ENCODE peak calls at places on chromosomes 7 and 10, in nine cellular contexts. One of them, this sample, is unnamed.
A peak's percentile ranks its signal among the peaks of the same experiment; 100 is the strongest.

GRCh38 chr10:111151595-111151994 is 74.8 kb downstream of the ADRA2A start:
- DNase-seq in HCT116: no peak
- DNase-seq in PC-3: no peak
- DNase-seq in GM12878: no peak
- DNase-seq in colonic mucosa: no peak
- DNase-seq in kidney: no peak
- DNase-seq in MM.1S: no peak
- DNase-seq in neural progenitor cell: peak; percentile 53
- DNase-seq in H9: no peak
- DNase-seq in this sample: no peak

GRCh38 chr7:96636979-96637378 is 72.7 kb downstream of the SEM1 start:
- DNase-seq in HCT116: no peak
- DNase-seq in PC-3: no peak
- DNase-seq in GM12878: no peak
- DNase-seq in colonic mucosa: no peak
- DNase-seq in kidney: no peak
- DNase-seq in MM.1S: no peak
- DNase-seq in neural progenitor cell: no peak
- DNase-seq in H9: no peak
- DNase-seq in this sample: no peak

GRCh38 chr10:77836299-77836820 is 90.2 kb downstream of the DLG5 start:
- DNase-seq in HCT116: no peak
- DNase-seq in PC-3: peak; percentile 87
- DNase-seq in GM12878: peak; percentile 66
- DNase-seq in colonic mucosa: peak; percentile 47
- DNase-seq in kidney: peak; percentile 81
- DNase-seq in MM.1S: peak; percentile 85
- DNase-seq in neural progenitor cell: no peak
- DNase-seq in H9: no peak
- DNase-seq in this sample: no peak

GRCh38 chr7:14835399-14835798 is 67.2 kb downstream of the DGKB start:
- DNase-seq in HCT116: no peak
- DNase-seq in PC-3: no peak
- DNase-seq in GM12878: no peak
- DNase-seq in colonic mucosa: no peak
- DNase-seq in kidney: no peak
- DNase-seq in MM.1S: no peak
- DNase-seq in neural progenitor cell: no peak
- DNase-seq in H9: no peak
- DNase-seq in this sample: no peak

GRCh38 chr7:101867265-101867664 is 49.8 kb downstream of the CUX1 start:
- DNase-seq in HCT116: no peak
- DNase-seq in PC-3: no peak
- DNase-seq in GM12878: no peak
- DNase-seq in colonic mucosa: no peak
- DNase-seq in kidney: no peak
- DNase-seq in MM.1S: no peak
- DNase-seq in neural progenitor cell: no peak
- DNase-seq in H9: no peak
- DNase-seq in this sample: no peak

GRCh38 chr10:27369832-27370231 is 129.2 kb upstream of the ACBD5 start:
- DNase-seq in HCT116: no peak
- DNase-seq in PC-3: peak; percentile 41
- DNase-seq in GM12878: no peak
- DNase-seq in colonic mucosa: no peak
- DNase-seq in kidney: no peak
- DNase-seq in MM.1S: no peak
- DNase-seq in neural progenitor cell: no peak
- DNase-seq in H9: no peak
- DNase-seq in this sample: no peak

GRCh38 chr7:33250421-33250827 is 121.1 kb downstream of the BBS9 start:
- DNase-seq in HCT116: no peak
- DNase-seq in PC-3: no peak
- DNase-seq in GM12878: no peak
- DNase-seq in colonic mucosa: no peak
- DNase-seq in kidney: no peak
- DNase-seq in MM.1S: no peak
- DNase-seq in neural progenitor cell: no peak
- DNase-seq in H9: no peak
- DNase-seq in this sample: no peak

GRCh38 chr10:126177414-126178030 is 210.8 kb downstream of the ADAM12 start:
- DNase-seq in HCT116: no peak
- DNase-seq in PC-3: no peak
- DNase-seq in GM12878: no peak
- DNase-seq in colonic mucosa: no peak
- DNase-seq in kidney: no peak
- DNase-seq in MM.1S: no peak
- DNase-seq in neural progenitor cell: peak; percentile 87
- DNase-seq in H9: no peak
- DNase-seq in this sample: no peak

GRCh38 chr7:131327626-131328386 is at the start of gene MKLN1:
- DNase-seq in HCT116: peak; percentile 72
- DNase-seq in PC-3: peak; percentile 85
- DNase-seq in GM12878: peak; percentile 35
- DNase-seq in colonic mucosa: peak; percentile 92
- DNase-seq in kidney: peak; percentile 97
- DNase-seq in MM.1S: peak; percentile 94
- DNase-seq in neural progenitor cell: peak; percentile 98
- DNase-seq in H9: peak; percentile 91
- DNase-seq in this sample: peak; percentile 95

GRCh38 chr10:132355297-132355696 is 23.3 kb downstream of the LRRC27 start:
- DNase-seq in HCT116: no peak
- DNase-seq in PC-3: no peak
- DNase-seq in GM12878: no peak
- DNase-seq in colonic mucosa: no peak
- DNase-seq in kidney: no peak
- DNase-seq in MM.1S: no peak
- DNase-seq in neural progenitor cell: no peak
- DNase-seq in H9: no peak
- DNase-seq in this sample: no peak

GRCh38 chr7:24227603-24228359 is 56.2 kb upstream of the NPY start:
- DNase-seq in HCT116: no peak
- DNase-seq in PC-3: no peak
- DNase-seq in GM12878: peak; percentile 40
- DNase-seq in colonic mucosa: no peak
- DNase-seq in kidney: peak; percentile 43
- DNase-seq in MM.1S: no peak
- DNase-seq in neural progenitor cell: peak; percentile 6
- DNase-seq in H9: no peak
- DNase-seq in this sample: no peak

GRCh38 chr7:112224186-112224585 is 17.7 kb downstream of the ZNF277 start:
- DNase-seq in HCT116: no peak
- DNase-seq in PC-3: no peak
- DNase-seq in GM12878: no peak
- DNase-seq in colonic mucosa: no peak
- DNase-seq in kidney: no peak
- DNase-seq in MM.1S: no peak
- DNase-seq in neural progenitor cell: no peak
- DNase-seq in H9: no peak
- DNase-seq in this sample: no peak

DNA sequence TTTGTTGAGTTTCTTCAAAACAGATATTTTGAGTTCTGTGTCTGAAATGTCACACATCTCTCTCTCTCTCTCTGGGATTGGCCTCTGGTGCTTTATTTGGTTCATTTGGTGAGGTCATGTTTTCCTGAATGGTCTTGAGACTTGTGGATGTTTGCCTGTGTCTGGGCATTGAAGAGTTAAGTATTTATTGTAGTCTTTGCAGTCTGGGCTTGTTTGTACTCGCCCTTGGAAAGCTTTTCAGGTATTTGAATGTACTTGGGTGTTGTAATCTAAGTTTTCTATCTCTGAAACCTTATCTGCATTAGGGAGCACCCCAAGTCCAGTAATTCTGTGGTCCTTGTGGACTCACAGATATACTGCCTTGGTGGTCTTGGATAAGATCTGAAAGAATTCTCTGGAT is 106.7 kb upstream of the PRSS58 start:
- DNase-seq in HCT116: no peak
- DNase-seq in PC-3: no peak
- DNase-seq in GM12878: no peak
- DNase-seq in colonic mucosa: no peak
- DNase-seq in kidney: no peak
- DNase-seq in MM.1S: no peak
- DNase-seq in neural progenitor cell: no peak
- DNase-seq in H9: no peak
- DNase-seq in this sample: no peak
- H3K9ac ChIP-seq in HCT116: no peak overlapping the region
- H3K9ac ChIP-seq in PC-3: no peak overlapping the region
- H3K9ac ChIP-seq in GM12878: no peak overlapping the region
- H3K9ac ChIP-seq in colonic mucosa: no peak overlapping the region
- H3K9ac ChIP-seq in kidney: no peak overlapping the region
- H3K9ac ChIP-seq in MM.1S: no peak overlapping the region
- H3K9ac ChIP-seq in neural progenitor cell: no peak overlapping the region
- H3K9ac ChIP-seq in H9: no peak overlapping the region
- H3K9ac ChIP-seq in this sample: no peak overlapping the region

GRCh38 chr7:116164552-116164951 is 45.8 kb upstream of the TES start:
- DNase-seq in HCT116: no peak
- DNase-seq in PC-3: no peak
- DNase-seq in GM12878: no peak
- DNase-seq in colonic mucosa: no peak
- DNase-seq in kidney: no peak
- DNase-seq in MM.1S: no peak
- DNase-seq in neural progenitor cell: no peak
- DNase-seq in H9: no peak
- DNase-seq in this sample: no peak

GRCh38 chr7:116169060-116169459 is 41.3 kb upstream of the TES start:
- DNase-seq in HCT116: no peak
- DNase-seq in PC-3: peak; percentile 66
- DNase-seq in GM12878: no peak
- DNase-seq in colonic mucosa: no peak
- DNase-seq in kidney: no peak
- DNase-seq in MM.1S: no peak
- DNase-seq in neural progenitor cell: no peak
- DNase-seq in H9: no peak
- DNase-seq in this sample: no peak

GRCh38 chr7:116166167-116166566 is 44.2 kb upstream of the TES start:
- DNase-seq in HCT116: no peak
- DNase-seq in PC-3: peak; percentile 30
- DNase-seq in GM12878: no peak
- DNase-seq in colonic mucosa: no peak
- DNase-seq in kidney: no peak
- DNase-seq in MM.1S: no peak
- DNase-seq in neural progenitor cell: no peak
- DNase-seq in H9: no peak
- DNase-seq in this sample: no peak

GRCh38 chr7:116165717-116166116 is 44.6 kb upstream of the TES start:
- DNase-seq in HCT116: no peak
- DNase-seq in PC-3: no peak
- DNase-seq in GM12878: no peak
- DNase-seq in colonic mucosa: no peak
- DNase-seq in kidney: no peak
- DNase-seq in MM.1S: no peak
- DNase-seq in neural progenitor cell: no peak
- DNase-seq in H9: no peak
- DNase-seq in this sample: no peak

DNA sequence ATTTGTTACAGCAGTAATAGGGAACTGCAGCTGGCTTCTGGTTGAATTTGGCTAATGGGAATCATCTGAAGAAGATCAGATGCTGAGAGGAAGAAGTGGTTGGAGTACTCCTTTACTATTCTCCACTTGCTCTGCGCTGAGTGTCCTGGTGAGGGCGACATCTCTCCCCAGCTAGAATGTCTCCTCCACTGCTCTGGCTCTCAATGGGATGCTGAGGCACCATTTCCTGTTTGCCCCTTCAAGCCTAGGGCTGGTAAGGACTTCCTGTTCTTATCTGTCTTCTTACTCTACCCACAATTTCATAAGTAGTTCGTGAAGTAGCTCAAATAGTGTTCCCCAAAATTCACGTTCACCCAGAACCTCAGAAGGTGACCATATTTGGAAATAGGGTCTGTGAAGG is 43.2 kb upstream of the TES start:
- DNase-seq in HCT116: no peak
- DNase-seq in PC-3: no peak
- DNase-seq in GM12878: no peak
- DNase-seq in colonic mucosa: no peak
- DNase-seq in kidney: no peak
- DNase-seq in MM.1S: peak; percentile 35
- DNase-seq in neural progenitor cell: no peak
- DNase-seq in H9: no peak
- DNase-seq in this sample: peak; percentile 64
- TF ChIP-seq CTCF in HCT116: peak; percentile 38
- TF ChIP-seq CTCF in PC-3: peak; percentile 30
- TF ChIP-seq CTCF in GM12878: no peak
- TF ChIP-seq CTCF in colonic mucosa: no peak
- TF ChIP-seq CTCF in kidney: no peak
- TF ChIP-seq CTCF in MM.1S: peak; percentile 53
- TF ChIP-seq CTCF in neural progenitor cell: no peak
- TF ChIP-seq CTCF in H9: peak; percentile 52
- TF ChIP-seq CTCF in this sample: peak; percentile 63

GRCh38 chr7:128231021-128231420 is 10.1 kb upstream of the LEP start:
- DNase-seq in HCT116: no peak
- DNase-seq in PC-3: no peak
- DNase-seq in GM12878: no peak
- DNase-seq in colonic mucosa: no peak
- DNase-seq in kidney: no peak
- DNase-seq in MM.1S: no peak
- DNase-seq in neural progenitor cell: no peak
- DNase-seq in H9: no peak
- DNase-seq in this sample: no peak

GRCh38 chr7:128233471-128233870 is 7.6 kb upstream of the LEP start:
- DNase-seq in HCT116: no peak
- DNase-seq in PC-3: peak; percentile 25
- DNase-seq in GM12878: no peak
- DNase-seq in colonic mucosa: no peak
- DNase-seq in kidney: no peak
- DNase-seq in MM.1S: no peak
- DNase-seq in neural progenitor cell: no peak
- DNase-seq in H9: no peak
- DNase-seq in this sample: no peak

GRCh38 chr7:128235469-128235868 is 5.6 kb upstream of the LEP start:
- DNase-seq in HCT116: no peak
- DNase-seq in PC-3: no peak
- DNase-seq in GM12878: no peak
- DNase-seq in colonic mucosa: no peak
- DNase-seq in kidney: no peak
- DNase-seq in MM.1S: no peak
- DNase-seq in neural progenitor cell: peak; percentile 49
- DNase-seq in H9: no peak
- DNase-seq in this sample: peak; percentile 80

GRCh38 chr7:128234475-128234874 is 6.6 kb upstream of the LEP start:
- DNase-seq in HCT116: no peak
- DNase-seq in PC-3: no peak
- DNase-seq in GM12878: no peak
- DNase-seq in colonic mucosa: no peak
- DNase-seq in kidney: no peak
- DNase-seq in MM.1S: no peak
- DNase-seq in neural progenitor cell: no peak
- DNase-seq in H9: no peak
- DNase-seq in this sample: no peak

GRCh38 chr7:128231677-128232076 is 9.4 kb upstream of the LEP start:
- DNase-seq in HCT116: no peak
- DNase-seq in PC-3: no peak
- DNase-seq in GM12878: no peak
- DNase-seq in colonic mucosa: no peak
- DNase-seq in kidney: no peak
- DNase-seq in MM.1S: no peak
- DNase-seq in neural progenitor cell: no peak
- DNase-seq in H9: no peak
- DNase-seq in this sample: no peak
- H3K9ac ChIP-seq in HCT116: no peak overlapping the region
- H3K9ac ChIP-seq in PC-3: no peak overlapping the region
- H3K9ac ChIP-seq in GM12878: no peak overlapping the region
- H3K9ac ChIP-seq in colonic mucosa: no peak overlapping the region
- H3K9ac ChIP-seq in kidney: no peak overlapping the region
- H3K9ac ChIP-seq in MM.1S: no peak overlapping the region
- H3K9ac ChIP-seq in neural progenitor cell: no peak overlapping the region
- H3K9ac ChIP-seq in H9: no peak overlapping the region
- H3K9ac ChIP-seq in this sample: no peak overlapping the region

GRCh38 chr7:78377532-78377931 is 579.0 kb downstream of the PHTF2 start:
- DNase-seq in HCT116: no peak
- DNase-seq in PC-3: no peak
- DNase-seq in GM12878: no peak
- DNase-seq in colonic mucosa: no peak
- DNase-seq in kidney: no peak
- DNase-seq in MM.1S: no peak
- DNase-seq in neural progenitor cell: no peak
- DNase-seq in H9: no peak
- DNase-seq in this sample: no peak
- TF ChIP-seq CTCF in HCT116: no peak
- TF ChIP-seq CTCF in PC-3: no peak
- TF ChIP-seq CTCF in GM12878: no peak
- TF ChIP-seq CTCF in colonic mucosa: no peak
- TF ChIP-seq CTCF in kidney: no peak
- TF ChIP-seq CTCF in MM.1S: peak; percentile 11
- TF ChIP-seq CTCF in neural progenitor cell: peak; percentile 53
- TF ChIP-seq CTCF in H9: peak; percentile 71
- TF ChIP-seq CTCF in this sample: peak; percentile 73